ENCODE peak calls at places on chromosome 9, in five cellular contexts. X is activated CD4-positive, alpha-beta T cell treated with anti-CD3 and anti-CD28 coated beads, Interleukin-2, amount 50 U/mL, for 1 hour; T is mammary epithelial cell; M is breast epithelium; L is COR-L47. C is an unnamed sample.

GRCh38 chr9:135474915-135475314 is 4.7 kb upstream of the PPP1R26 start:
- DNase-seq in M (no peak), L (no peak), T (no peak), X (no peak), C (no peak)

GRCh38 chr9:96874947-96875459 is 20.7 kb upstream of the ZNF782 start:
- DNase-seq in L (peak; percentile 48), M (peak; percentile 71), T (peak; percentile 96), X (peak; percentile 35), C (peak; percentile 100)

GRCh38 chr9:122164286-122164685 is 4.6 kb downstream of the MORN5 start:
- DNase-seq in T (no peak), M (no peak), X (no peak), L (no peak), C (no peak)

GRCh38 chr9:117076571-117077300 is 338.1 kb downstream of the ASTN2 start:
- DNase-seq in L (no peak), M (no peak), X (no peak), T (no peak), C (no peak)

GRCh38 chr9:34684816-34685215 is 6.3 kb downstream of the CCL19 start:
- DNase-seq in M (no peak), T (no peak), L (no peak), X (no peak), C (no peak)

GRCh38 chr9:93159601-93160418 is 24.1 kb upstream of the WNK2 start:
- DNase-seq in M (peak; percentile 69), L (peak; percentile 63), X (peak; percentile 67), T (peak; percentile 62), C (peak; percentile 51)

GRCh38 chr9:1871486-1872181 is 143.5 kb upstream of the SMARCA2 start:
- DNase-seq in L (peak; percentile 65), X (no peak), T (no peak), M (no peak), C (peak; percentile 2)

GRCh38 chr9:133120343-133121199 is 469 bp downstream of the RALGDS start:
- DNase-seq in L (peak; percentile 34), M (no peak), X (no peak), T (no peak), C (no peak)

GRCh38 chr9:116987902-116988301 is 300.8 kb downstream of the TRIM32 start:
- DNase-seq in L (no peak), T (no peak), M (no peak), X (no peak), C (no peak)

GRCh38 chr9:27726244-27727141 is 153.2 kb upstream of the C9orf72 start:
- DNase-seq in L (peak; percentile 79), M (peak; percentile 24), T (peak; percentile 60), X (peak; percentile 32), C (peak; percentile 75)

GRCh38 chr9:95107001-95107749 is 210.3 kb downstream of the FANCC start:
- DNase-seq in M (no peak), L (no peak), X (no peak), T (no peak), C (peak; percentile 57)

GRCh38 chr9:114888599-114888998 is 41.8 kb downstream of the TNFSF8 start:
- DNase-seq in M (no peak), T (no peak), X (no peak), L (no peak), C (no peak)

GRCh38 chr9:114953016-114953415 is 22.6 kb upstream of the TNFSF8 start:
- DNase-seq in T (no peak), L (no peak), X (no peak), M (no peak), C (no peak)

GRCh38 chr9:113619156-113619861 is 155.8 kb downstream of the RGS3 start:
- DNase-seq in T (no peak), M (no peak), X (no peak), L (no peak), C (no peak)

GRCh38 chr9:120730661-120731514 is 16.6 kb upstream of the MEGF9 start:
- DNase-seq in L (no peak), M (no peak), X (no peak), T (peak; percentile 66), C (peak; percentile 98)

GRCh38 chr9:77486968-77487367 is 161.2 kb downstream of the GNA14 start:
- DNase-seq in X (no peak), L (no peak), T (peak; percentile 63), M (no peak), C (peak; percentile 29)

GRCh38 chr9:128124873-128125574 is 2.5 kb downstream of the PTGES2 start:
- DNase-seq in T (peak; percentile 32), L (peak; percentile 37), X (peak; percentile 34), M (no peak), C (peak; percentile 44)

GRCh38 chr9:88535932-88536324 is 950 bp downstream of the NXNL2 start:
- DNase-seq in X (no peak), T (no peak), L (no peak), M (no peak), C (no peak)

GRCh38 chr9:21801683-21802417 is 586 bp upstream of the MTAP start:
- DNase-seq in T (peak; percentile 88), M (peak; percentile 89), X (peak; percentile 13), L (peak; percentile 74), C (no peak)

GRCh38 chr9:106487256-106487655 is 375.7 kb upstream of the ZNF462 start:
- DNase-seq in X (no peak), M (no peak), T (no peak), L (no peak), C (no peak)

GRCh38 chr9:134945509-134946275 is 28.0 kb upstream of the FCN1 start:
- DNase-seq in L (no peak), M (no peak), X (no peak), T (no peak), C (no peak)

GRCh38 chr9:135711411-135711810 is 9.4 kb downstream of the KCNT1 start:
- DNase-seq in X (no peak), T (no peak), M (no peak), L (peak; percentile 71), C (no peak)

GRCh38 chr9:130368631-130369103 is 76.1 kb upstream of the ASS1 start:
- DNase-seq in T (peak; percentile 16), M (no peak), X (no peak), L (no peak), C (peak; percentile 21)

GRCh38 chr9:19102181-19102630 is 498 bp downstream of the HAUS6 start:
- DNase-seq in X (peak; percentile 17), L (peak; percentile 20), T (peak; percentile 34), M (no peak), C (no peak)

GRCh38 chr9:130240410-130241197 is 25.0 kb upstream of the HMCN2 start:
- DNase-seq in T (peak; percentile 46), X (no peak), M (peak; percentile 30), L (peak; percentile 49), C (peak; percentile 73)

GRCh38 chr9:133078486-133078885 is 16.7 kb downstream of the CEL start:
- DNase-seq in M (no peak), T (no peak), L (no peak), X (no peak), C (no peak)

GRCh38 chr9:111412280-111412679 is 71.9 kb downstream of the ECPAS start:
- DNase-seq in X (no peak), T (no peak), L (no peak), M (no peak), C (no peak)

GRCh38 chr9:113350937-113351336 is 1.6 kb downstream of the BSPRY start:
- DNase-seq in L (no peak), M (no peak), X (no peak), T (no peak), C (no peak)